ENCODE peak calls at places on chromosomes 16 and 17, in ten cellular contexts. E is adipocyte; F is fibroblast of lung; H is left ventricle myocardium inferior; D is Caco-2; Y is GM23248; Q is mammary epithelial cell; J is PC-9; C is CD8-positive, alpha-beta T cell; M is A549. I is an unnamed sample. For H3K9me3 and H3K4me1, the result is how much of the 10 kb centered on the place peaks cover.

GRCh38 chr16:89920723-89921122 is 2.1 kb downstream of the MC1R start:
- DNase-seq in H (no peak), E (peak), C (no peak), D (no peak), F (peak), Q (no peak), M (no peak), Y (peak), J (no peak), I (no peak)

GRCh38 chr17:45740553-45741330 is 43.4 kb upstream of the CRHR1 start:
- DNase-seq in F (peak), H (no peak), M (peak), E (peak), C (no peak), J (no peak), Q (peak), Y (peak), D (peak), I (peak)

GRCh38 chr16:86554917-86555762 is at the start of gene MTHFSD:
- DNase-seq in H (peak), C (peak), Q (peak), E (peak), Y (peak), M (peak), J (peak), D (peak), F (peak), I (peak)

GRCh38 chr16:55031481-55031880 is 100.8 kb downstream of the IRX5 start:
- DNase-seq in E (no peak), Y (no peak), J (no peak), D (no peak), Q (no peak), C (no peak), M (no peak), F (no peak), H (no peak), I (no peak)

GRCh38 chr17:47902039-47902744 is 6.2 kb downstream of the SP2 start:
- DNase-seq in F (no peak), M (no peak), D (no peak), Y (no peak), C (no peak), E (no peak), J (no peak), H (no peak), Q (no peak), I (no peak)

GRCh38 chr16:25009822-25010221 is 5.3 kb downstream of the ARHGAP17 start:
- DNase-seq in J (no peak), D (no peak), E (no peak), M (no peak), Y (peak), H (peak), Q (no peak), F (peak), C (no peak), I (no peak)

GRCh38 chr16:57109500-57110105 is 17.2 kb downstream of the CPNE2 start:
- DNase-seq in H (no peak), C (no peak), M (no peak), Q (no peak), D (no peak), J (no peak), E (no peak), F (no peak), Y (no peak), I (no peak)

GRCh38 chr17:8964801-8965393 is 610 bp downstream of the PIK3R5 start:
- DNase-seq in Y (no peak), F (no peak), Q (no peak), H (no peak), D (no peak), E (no peak), M (no peak), J (no peak), C (peak), I (no peak)

GRCh38 chr17:17628388-17629008 is 37.0 kb upstream of the PEMT start:
- DNase-seq in H (no peak), Y (peak), C (peak), F (no peak), Q (no peak), E (no peak), D (no peak), J (peak), M (no peak), I (no peak)

GRCh38 chr16:67181346-67181745 is 2.4 kb downstream of the MATCAP1 start:
- DNase-seq in H (no peak), M (no peak), J (no peak), D (no peak), C (no peak), Q (peak), F (peak), E (peak), Y (peak), I (no peak)

GRCh38 chr17:82006468-82007227 is 16.0 kb downstream of the CENPX start:
- DNase-seq in H (no peak), Q (no peak), C (no peak), F (peak), D (no peak), J (no peak), E (no peak), M (no peak), Y (peak), I (no peak)

GRCh38 chr16:9091867-9092281 is 430 bp downstream of the HAPSTR1 start:
- DNase-seq in E (peak), C (peak), F (no peak), J (peak), D (no peak), Q (peak), Y (peak), H (peak), M (peak), I (peak)

GRCh38 chr16:85724126-85724879 is 26.6 kb downstream of the C16orf74 start:
- DNase-seq in C (no peak), J (no peak), M (no peak), F (no peak), Y (no peak), Q (no peak), E (no peak), D (peak), H (no peak), I (no peak)

GRCh38 chr17:50953831-50954601 is 87.9 kb upstream of the TOB1 start:
- DNase-seq in M (no peak), Y (peak), Q (peak), D (peak), F (peak), E (peak), H (peak), J (no peak), C (no peak), I (peak)

DNA sequence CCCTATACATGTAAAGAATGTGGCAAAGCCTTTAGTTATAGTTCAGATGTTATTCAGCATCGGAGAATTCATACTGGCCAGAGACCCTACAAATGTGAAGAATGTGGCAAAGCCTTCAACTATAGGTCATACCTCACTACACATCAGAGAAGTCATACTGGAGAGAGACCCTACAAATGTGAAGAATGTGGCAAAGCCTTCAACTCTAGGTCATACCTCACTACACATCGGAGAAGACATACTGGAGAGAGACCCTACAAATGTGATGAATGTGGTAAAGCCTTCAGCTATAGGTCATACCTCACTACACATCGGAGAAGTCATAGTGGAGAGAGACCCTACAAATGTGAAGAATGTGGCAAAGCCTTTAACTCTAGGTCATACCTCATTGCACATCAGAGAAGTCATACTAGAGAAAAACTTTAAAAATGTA is 42.5 kb downstream of the ZNF267 start:
- DNase-seq in Y (no peak), Q (no peak), D (no peak), M (peak), J (no peak), F (no peak), H (no peak), C (no peak), E (no peak), I (no peak)
- H3K9me3 ChIP-seq in Y (under half), Q (half or more), D (half or more), M (half or more), J (half or more), F (under half), H (half or more), C (half or more), E (half or more), I (half or more)

GRCh38 chr16:36336-36984 is 16.9 kb downstream of the POLR3K start:
- DNase-seq in F (no peak), C (no peak), H (no peak), J (no peak), Y (no peak), Q (no peak), E (no peak), M (no peak), D (no peak), I (no peak)

GRCh38 chr16:42069-42457 is 11.3 kb downstream of the POLR3K start:
- DNase-seq in E (no peak), D (no peak), Y (no peak), M (no peak), C (no peak), H (no peak), Q (no peak), F (no peak), J (no peak), I (no peak)

GRCh38 chr16:37511-37910 is 15.9 kb downstream of the POLR3K start:
- DNase-seq in D (no peak), F (no peak), Y (no peak), H (no peak), E (no peak), Q (no peak), C (no peak), M (no peak), J (no peak), I (no peak)

GRCh38 chr16:41439-42068 is 11.9 kb downstream of the POLR3K start:
- DNase-seq in Q (peak), F (no peak), D (no peak), Y (no peak), H (no peak), M (no peak), C (no peak), J (no peak), E (no peak), I (no peak)

GRCh38 chr16:38941-39892 is 14.2 kb downstream of the POLR3K start:
- DNase-seq in C (peak), J (peak), Q (peak), E (no peak), Y (no peak), F (no peak), M (no peak), D (no peak), H (no peak), I (no peak)
- H3K4me1 ChIP-seq in C (under half), J (under half), Q (under half), E (under half), Y (under half), F (under half), M (under half), D (under half), H (under half), I (under half)

DNA sequence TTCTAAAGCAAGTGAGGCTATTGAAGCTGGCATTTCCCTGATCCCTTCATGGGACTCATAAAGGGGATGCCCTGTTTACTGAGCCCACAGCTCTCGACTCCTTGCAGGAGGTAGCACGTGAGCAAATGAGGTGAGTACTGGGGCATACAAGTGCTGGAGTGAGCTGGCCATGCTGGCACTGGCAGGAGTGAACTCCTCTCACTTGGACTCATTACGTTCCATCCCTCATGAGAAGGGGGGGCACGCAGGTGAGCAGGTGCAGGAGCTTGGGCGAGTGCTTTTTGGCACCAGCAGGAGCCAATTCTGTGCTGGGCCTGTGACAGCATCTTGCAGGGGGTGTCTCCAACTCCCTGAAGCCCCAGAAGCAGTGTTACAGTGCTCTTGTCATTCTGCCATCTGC is 337.1 kb upstream of the CA10 start:
- DNase-seq in E (no peak), Q (no peak), H (no peak), Y (no peak), J (no peak), D (no peak), F (no peak), C (no peak), M (no peak), I (no peak)
- H3K9me3 ChIP-seq in E (under half), Q (under half), H (under half), Y (under half), J (under half), D (under half), F (under half), C (under half), M (under half), I (under half)

GRCh38 chr17:57089391-57089790 is 4.3 kb downstream of the AKAP1 start:
- DNase-seq in J (no peak), Y (no peak), F (no peak), Q (no peak), D (no peak), M (no peak), E (no peak), H (no peak), C (no peak), I (no peak)

GRCh38 chr17:57091186-57091618 is 6.2 kb downstream of the AKAP1 start:
- DNase-seq in Y (no peak), E (no peak), Q (no peak), D (no peak), J (no peak), M (no peak), C (no peak), H (peak), F (no peak), I (peak)

GRCh38 chr17:57092779-57093178 is 7.7 kb downstream of the AKAP1 start:
- DNase-seq in M (no peak), Y (no peak), H (no peak), J (no peak), F (no peak), E (no peak), D (no peak), Q (no peak), C (no peak), I (no peak)

GRCh38 chr17:57092171-57092570 is 7.1 kb downstream of the AKAP1 start:
- DNase-seq in H (no peak), J (no peak), M (no peak), F (peak), E (peak), D (no peak), Y (no peak), Q (no peak), C (no peak), I (no peak)

DNA sequence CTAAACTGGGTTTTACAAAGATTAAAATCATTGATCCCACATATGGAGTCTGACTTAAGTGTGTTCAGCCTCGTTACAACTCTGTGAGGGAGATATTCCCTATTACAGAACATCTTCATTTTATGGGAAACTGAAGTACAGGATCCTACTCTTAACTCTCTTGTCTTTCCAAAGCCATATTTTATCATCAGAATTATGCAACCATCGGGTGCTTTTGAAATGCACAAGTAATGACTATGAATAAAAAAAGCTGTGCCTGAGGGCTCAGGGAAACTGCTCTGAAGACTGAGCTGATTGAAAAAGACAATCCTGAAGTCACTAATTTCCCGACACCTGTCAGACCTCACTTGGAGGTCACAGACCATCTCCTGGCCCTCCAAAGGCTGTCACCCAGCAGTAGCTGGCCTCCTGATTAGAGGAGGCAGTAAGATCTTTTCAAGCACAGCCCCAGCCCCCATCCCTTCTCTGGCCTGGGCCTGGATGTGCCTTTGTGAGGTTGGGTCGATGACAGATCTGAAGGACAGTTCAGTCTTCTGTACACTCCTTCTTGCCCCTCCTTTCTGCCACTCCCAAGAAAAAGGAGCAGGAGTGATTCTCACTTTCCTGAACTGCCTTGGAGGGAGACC is 5.6 kb downstream of the AKAP1 start:
- DNase-seq in M (no peak), Y (peak), F (no peak), D (no peak), H (no peak), E (peak), J (no peak), Q (peak), C (no peak), I (no peak)
- H3K4me1 ChIP-seq in M (under half), Y (under half), F (under half), D (under half), H (half or more), E (under half), J (under half), Q (under half), C (under half), I (half or more)

GRCh38 chr17:22203208-22203715 is 510.9 kb downstream of the KCNJ18 start:
- DNase-seq in J (no peak), F (no peak), E (no peak), Y (no peak), M (no peak), C (no peak), H (no peak), Q (no peak), D (no peak), I (no peak)
- H3K9me3 ChIP-seq in J (under half), F (under half), E (under half), Y (under half), M (under half), C (under half), H (under half), Q (under half), D (under half), I (under half)

DNA sequence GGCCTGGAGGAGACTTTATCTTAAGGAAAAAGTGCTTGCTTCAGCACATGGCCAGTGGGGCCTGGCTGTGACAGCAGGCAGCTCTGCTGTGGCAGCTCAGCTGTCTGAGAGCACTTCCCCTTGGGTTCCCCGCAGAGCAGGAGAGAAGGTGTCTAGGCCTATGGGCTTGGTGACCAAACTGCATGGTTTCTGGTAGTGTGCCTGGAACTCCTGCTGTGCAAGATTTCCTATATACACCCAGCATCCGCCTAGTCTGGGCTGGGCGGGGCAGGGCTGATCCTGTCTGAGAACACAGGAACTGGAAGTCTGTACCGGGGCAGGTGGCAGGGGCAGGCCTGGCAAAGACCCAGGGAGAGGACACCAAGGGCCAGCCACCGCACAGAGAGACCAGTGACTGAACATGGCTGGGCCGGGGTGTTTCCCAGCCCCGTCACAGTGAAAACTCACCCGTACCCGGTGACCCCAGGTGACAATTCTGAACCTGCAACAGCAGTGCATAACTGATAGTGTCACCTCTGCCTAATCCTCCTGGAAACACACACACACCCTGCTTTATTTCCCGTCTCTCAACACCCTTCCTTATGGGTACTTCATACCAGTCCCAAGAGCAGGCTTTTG is 39.3 kb downstream of the CHD9 start:
- DNase-seq in E (no peak), D (no peak), F (no peak), H (peak), M (peak), C (peak), Y (no peak), J (peak), Q (no peak), I (peak)
- H3K4me1 ChIP-seq in E (half or more), D (under half), F (under half), H (half or more), M (half or more), C (under half), Y (under half), J (under half), Q (half or more), I (half or more)

DNA sequence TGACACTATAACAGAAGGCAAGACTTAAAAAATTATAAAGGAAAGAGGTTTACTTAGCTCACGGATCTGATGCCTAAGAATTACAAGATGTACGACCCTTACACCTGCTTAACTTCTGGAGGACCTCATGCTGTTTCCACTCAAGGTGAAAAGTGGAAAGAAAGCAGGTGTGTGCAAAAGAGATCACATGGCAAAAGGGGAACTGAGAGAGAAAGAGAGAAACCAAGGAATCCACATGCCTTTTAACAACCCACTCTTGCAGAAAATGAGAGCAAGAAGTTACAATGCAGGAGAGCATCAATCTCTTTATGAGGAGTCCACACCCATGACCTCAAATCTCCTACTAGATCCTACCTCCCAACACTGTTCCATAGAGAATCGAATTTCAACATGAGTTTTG is 2382.2 kb downstream of the TP53TG3F start:
- DNase-seq in F (no peak), E (no peak), C (no peak), H (no peak), M (no peak), Q (no peak), D (no peak), Y (no peak), J (no peak), I (no peak)
- H3K9me3 ChIP-seq in F (under half), E (under half), C (under half), H (under half), M (under half), Q (under half), D (under half), Y (under half), J (under half), I (under half)

GRCh38 chr16:28208131-28208530 is 3.6 kb downstream of the XPO6 start:
- DNase-seq in Y (no peak), E (no peak), J (no peak), Q (no peak), H (no peak), F (no peak), M (no peak), C (no peak), D (no peak), I (no peak)

GRCh38 chr16:28207425-28207824 is 4.3 kb downstream of the XPO6 start:
- DNase-seq in E (no peak), Q (no peak), M (no peak), F (no peak), C (no peak), D (no peak), H (no peak), Y (no peak), J (no peak), I (no peak)

GRCh38 chr16:28210264-28210663 is 1.5 kb downstream of the XPO6 start:
- DNase-seq in F (no peak), H (no peak), D (no peak), Q (no peak), J (no peak), M (no peak), E (no peak), Y (no peak), C (no peak), I (no peak)

GRCh38 chr16:28210979-28211505 is 723 bp downstream of the XPO6 start:
- DNase-seq in F (peak), Y (peak), J (peak), H (peak), D (peak), M (peak), Q (peak), C (peak), E (peak), I (peak)

DNA sequence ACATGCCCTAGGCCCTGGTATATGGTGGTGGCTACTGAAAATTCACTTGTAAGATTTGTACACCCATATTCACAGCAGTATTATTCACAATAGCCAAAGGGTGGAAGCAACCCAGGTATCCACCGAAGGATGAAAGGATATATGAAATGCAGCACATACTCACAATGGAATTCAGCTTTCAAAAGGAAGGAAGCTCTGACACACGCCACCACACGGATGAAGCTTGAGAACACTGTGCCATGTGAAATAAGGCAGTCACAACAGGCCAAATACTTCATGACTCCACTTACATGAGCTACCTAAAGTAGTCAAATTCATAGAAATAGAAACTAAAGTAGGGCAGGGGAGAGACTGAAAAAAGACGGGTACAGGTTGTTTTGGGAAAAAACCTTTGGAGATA is 2.9 kb downstream of the XPO6 start:
- DNase-seq in Q (no peak), Y (no peak), H (no peak), J (no peak), D (no peak), E (no peak), F (no peak), M (no peak), C (no peak), I (no peak)
- H3K4me1 ChIP-seq in Q (under half), Y (under half), H (under half), J (under half), D (under half), E (under half), F (under half), M (under half), C (half or more), I (under half)

I was measured in psoas muscle.